ENCODE peak calls at places on chromosomes 5 and 9, in six cellular contexts. B is mucosa of descending colon, T is suprapubic skin, X is sigmoid colon, O is psoas muscle, H is adipocyte. N is an unnamed sample.

GRCh38 chr9:34607331-34607730 is 4.6 kb downstream of the RPP25L start:
- DNase-seq in H (no peak), O (no peak), X (no peak), B (no peak), T (no peak), N (no peak)

GRCh38 chr9:21017092-21017491 is 14.3 kb downstream of the HACD4 start:
- DNase-seq in X (no peak), H (peak; percentile 49), B (no peak), O (no peak), T (no peak), N (no peak)

GRCh38 chr9:109779711-109780452 is at the start of gene PALM2AKAP2:
- DNase-seq in B (peak; percentile 51), H (peak; percentile 89), X (peak; percentile 77), T (peak; percentile 64), O (peak; percentile 74), N (peak; percentile 91)

GRCh38 chr5:59358497-59358896 is 535.0 kb downstream of the PDE4D start:
- DNase-seq in T (no peak), O (peak; percentile 58), H (no peak), X (peak; percentile 69), B (no peak), N (peak; percentile 23)

GRCh38 chr9:110028281-110029075 is 179.5 kb downstream of the C9orf152 start:
- DNase-seq in H (peak; percentile 51), B (no peak), T (no peak), X (no peak), O (no peak), N (no peak)

GRCh38 chr9:3646226-3646625 is 120.4 kb upstream of the RFX3 start:
- DNase-seq in T (no peak), B (no peak), X (no peak), H (peak; percentile 14), O (no peak), N (no peak)

GRCh38 chr9:77766587-77766986 is 118.5 kb upstream of the GNA14 start:
- DNase-seq in H (no peak), B (no peak), O (no peak), X (no peak), T (no peak), N (no peak)

GRCh38 chr5:6495433-6496206 is 47.0 kb downstream of the UBE2QL1 start:
- DNase-seq in B (no peak), T (no peak), H (no peak), O (no peak), X (no peak), N (no peak)

GRCh38 chr9:77427256-77427927 is 220.7 kb downstream of the GNA14 start:
- DNase-seq in H (no peak), X (no peak), O (no peak), T (no peak), B (no peak), N (no peak)

GRCh38 chr9:5510991-5511390 is 660 bp downstream of the PDCD1LG2 start:
- DNase-seq in T (no peak), H (peak; percentile 64), B (no peak), X (no peak), O (no peak), N (no peak)

GRCh38 chr5:16229357-16229940 is 49.9 kb upstream of the MARCHF11 start:
- DNase-seq in O (no peak), H (no peak), T (no peak), B (no peak), X (no peak), N (no peak)

GRCh38 chr9:14271078-14271673 is 42.8 kb downstream of the NFIB start:
- DNase-seq in T (peak; percentile 70), H (peak; percentile 81), B (no peak), X (peak; percentile 85), O (peak; percentile 68), N (no peak)

GRCh38 chr5:146840016-146840415 is 38.5 kb downstream of the PPP2R2B start:
- DNase-seq in B (no peak), X (no peak), H (no peak), T (no peak), O (no peak), N (no peak)

GRCh38 chr5:159106569-159107282 is 7.0 kb upstream of the EBF1 start:
- DNase-seq in X (peak; percentile 88), H (peak; percentile 92), B (peak; percentile 76), T (peak; percentile 84), O (peak; percentile 87), N (peak; percentile 89)

GRCh38 chr5:36928947-36929346 is 52.4 kb downstream of the NIPBL start:
- DNase-seq in B (no peak), X (no peak), H (peak; percentile 61), T (no peak), O (no peak), N (no peak)

GRCh38 chr9:99515087-99515486 is 293.0 kb downstream of the SEC61B start:
- DNase-seq in T (no peak), H (no peak), X (no peak), B (no peak), O (no peak), N (no peak)

GRCh38 chr5:64744914-64745313 is 23.6 kb downstream of the SREK1IP1 start:
- DNase-seq in H (no peak), B (no peak), O (no peak), X (no peak), T (no peak), N (peak; percentile 14)

GRCh38 chr5:85921590-85921989 is 696.2 kb upstream of the COX7C start:
- DNase-seq in H (no peak), X (no peak), B (no peak), O (no peak), T (no peak), N (no peak)

GRCh38 chr9:34546834-34547827 is 24.3 kb upstream of the ENHO start:
- DNase-seq in O (peak; percentile 80), X (peak; percentile 78), H (peak; percentile 74), T (no peak), B (no peak), N (peak; percentile 91)

GRCh38 chr5:54519083-54519541 is 1.6 kb downstream of the SNX18 start:
- DNase-seq in B (peak; percentile 62), X (peak; percentile 68), H (no peak), T (no peak), O (peak; percentile 55), N (no peak)

GRCh38 chr5:142063878-142064331 is 44.7 kb upstream of the NDFIP1 start:
- DNase-seq in T (peak; percentile 72), X (peak; percentile 80), H (peak; percentile 29), O (peak; percentile 85), B (peak; percentile 49), N (peak; percentile 72)

GRCh38 chr9:130918102-130918869 is 20.8 kb downstream of the FIBCD1 start:
- DNase-seq in T (no peak), H (no peak), X (no peak), O (no peak), B (no peak), N (no peak)

GRCh38 chr9:4147476-4148214 is 152.2 kb downstream of the GLIS3 start:
- DNase-seq in X (no peak), T (no peak), B (no peak), O (no peak), H (no peak), N (no peak)

GRCh38 chr9:136536721-136537241 is 9.1 kb downstream of the NOTCH1 start:
- DNase-seq in T (no peak), H (no peak), O (no peak), B (no peak), X (no peak), N (peak; percentile 88)
- H3K4me3 ChIP-seq in T (no peak overlapping the region), H (no peak overlapping the region), O (no peak overlapping the region), B (no peak overlapping the region), X (no peak overlapping the region), N (no peak overlapping the region)

GRCh38 chr9:127516835-127517607 is 65.7 kb downstream of the LRSAM1 start:
- DNase-seq in X (no peak), T (no peak), O (no peak), B (no peak), H (no peak), N (no peak)

GRCh38 chr9:127518091-127518856 is 67.0 kb downstream of the LRSAM1 start:
- DNase-seq in X (no peak), H (no peak), B (no peak), T (no peak), O (no peak), N (no peak)

GRCh38 chr9:127519301-127520166 is 68.2 kb downstream of the LRSAM1 start:
- DNase-seq in H (peak; percentile 94), T (no peak), O (no peak), B (no peak), X (no peak), N (peak; percentile 76)

GRCh38 chr9:127520941-127521918 is 69.9 kb downstream of the LRSAM1 start:
- DNase-seq in O (no peak), B (no peak), H (peak; percentile 66), X (no peak), T (no peak), N (peak; percentile 80)

DNA sequence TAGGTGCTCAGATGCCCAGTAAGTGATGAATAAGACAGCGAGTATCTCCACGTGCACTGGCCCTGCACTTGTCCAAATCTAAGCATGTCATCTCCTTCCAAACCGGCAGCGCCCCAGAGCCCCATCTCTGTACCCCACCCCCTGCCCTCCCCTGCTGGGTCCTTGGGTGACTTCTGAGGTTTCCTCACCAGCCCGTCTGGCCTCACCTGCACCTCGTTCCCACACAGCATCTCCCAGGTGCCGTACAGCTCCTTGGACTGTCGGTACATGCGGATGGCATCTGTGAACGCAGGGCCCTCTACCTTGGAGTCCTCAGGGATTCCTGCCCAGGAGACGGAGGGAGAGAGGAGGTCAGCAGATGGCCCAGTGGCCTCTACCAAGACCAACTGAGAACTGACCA is 66.3 kb downstream of the LRSAM1 start:
- DNase-seq in B (no peak), H (no peak), T (no peak), X (no peak), O (no peak), N (no peak)
- H3K36me3 ChIP-seq in B (no peaks in the 10 kb centered on the region), H (peaks cover 50% of the 10 kb centered on the region), T (peaks cover 74% of the 10 kb centered on the region), X (peaks cover 37% of the 10 kb centered on the region), O (peaks cover 42% of the 10 kb centered on the region), N (peaks cover 9% of the 10 kb centered on the region)

DNA sequence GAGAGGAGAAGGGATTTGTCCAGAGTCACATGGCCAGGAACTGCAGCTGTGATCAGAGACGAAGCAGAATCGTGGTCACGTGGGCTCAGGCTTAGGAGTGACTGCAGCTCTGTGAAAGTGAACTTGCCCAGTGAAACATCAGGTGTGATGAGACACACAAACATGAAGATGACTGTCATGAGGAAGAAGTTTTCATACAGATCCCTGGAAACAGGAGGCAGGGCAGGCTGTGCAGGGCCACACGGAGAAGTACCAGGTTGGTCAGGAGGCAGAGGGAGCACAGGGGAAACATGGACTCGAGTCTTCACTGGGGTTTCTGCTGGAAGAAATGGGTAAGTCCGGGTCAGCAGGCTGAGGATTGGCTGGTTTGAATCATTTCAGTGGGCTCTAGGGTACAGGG is 64.1 kb downstream of the BARX1 start:
- DNase-seq in T (no peak), B (no peak), H (no peak), X (no peak), O (no peak), N (no peak)
- H3K4me3 ChIP-seq in T (no peak overlapping the region), B (no peak overlapping the region), H (no peak overlapping the region), X (no peak overlapping the region), O (no peak overlapping the region), N (no peak overlapping the region)

DNA sequence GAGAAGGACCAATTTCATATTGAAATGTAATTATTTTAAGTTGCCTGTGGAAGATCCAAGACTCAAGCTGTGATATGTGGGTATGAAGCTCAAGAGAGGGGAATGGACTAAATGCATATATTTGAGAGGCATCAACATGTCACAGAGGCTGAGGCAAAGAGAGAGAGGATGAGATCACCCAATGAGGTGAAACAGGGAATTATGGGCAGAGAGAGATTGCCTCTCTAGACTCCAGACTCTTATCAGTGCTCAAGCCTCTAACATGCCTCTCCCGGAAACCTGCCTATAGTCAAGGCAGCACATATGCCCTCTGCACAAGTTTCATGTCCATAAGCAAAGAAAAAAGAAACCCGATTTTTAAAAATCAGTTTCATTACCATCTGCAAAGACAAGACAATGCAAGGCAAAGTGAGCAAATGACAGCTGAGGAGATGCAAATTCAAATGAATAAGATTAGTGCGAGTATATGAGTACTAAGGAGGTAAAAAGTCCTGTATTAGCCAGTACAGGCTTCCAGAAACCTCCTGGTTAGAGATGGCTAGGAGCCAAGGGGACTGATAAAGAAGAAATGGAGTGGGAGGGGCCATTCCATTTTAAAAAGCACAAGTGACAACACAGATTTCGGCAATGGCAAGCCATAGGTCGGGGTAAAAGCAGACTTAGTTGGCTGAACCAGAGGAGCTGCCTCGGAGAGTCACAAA is 9.4 kb downstream of the APTX start:
- DNase-seq in T (no peak), H (no peak), X (no peak), B (no peak), O (no peak), N (no peak)
- H3K36me3 ChIP-seq in T (peaks cover 41% of the 10 kb centered on the region), H (peaks cover 46% of the 10 kb centered on the region), X (peaks cover 29% of the 10 kb centered on the region), B (peaks cover 2% of the 10 kb centered on the region), O (peaks cover 65% of the 10 kb centered on the region), N (peaks cover 10% of the 10 kb centered on the region)